ENCODE peak calls at places on chromosomes 7 and 10, in eight cellular contexts. G is GM06990; H is left ventricle myocardium superior; Z is HFFc6; O is effector CD4-positive, alpha-beta T cell; U is activated B cell treated with CpG ODN at 0.5 μM for 24 hours; F is activated T-helper 1 cell treated with anti-CD3 and anti-CD28 coated beads, Interleukin-2, amount 50 U/mL, for 16 hours; R is psoas muscle. M is an unnamed sample.
A peak's percentile ranks its signal among the peaks of the same experiment; 100 is the strongest.

GRCh38 chr7:918118-918425 is 36.4 kb downstream of the ADAP1 start:
- DNase-seq in R (peak; percentile 30), G (no peak), U (no peak), H (peak; percentile 15), F (no peak), O (no peak), Z (no peak), M (no peak)

GRCh38 chr7:116327751-116328150 is 117.4 kb downstream of the TES start:
- DNase-seq in H (no peak), O (no peak), U (no peak), Z (peak; percentile 92), R (no peak), G (no peak), F (no peak), M (no peak)

GRCh38 chr10:124236818-124237217 is 143.4 kb upstream of the CHST15 start:
- DNase-seq in G (no peak), Z (no peak), H (no peak), F (no peak), O (no peak), R (no peak), U (no peak), M (no peak)

GRCh38 chr10:17084989-17085725 is 44.5 kb downstream of the CUBN start:
- DNase-seq in G (no peak), O (no peak), F (no peak), H (peak; percentile 43), R (peak; percentile 60), Z (no peak), U (no peak), M (no peak)

GRCh38 chr10:6114758-6115410 is 26.1 kb downstream of the RBM17 start:
- DNase-seq in U (no peak), O (no peak), Z (peak; percentile 90), R (peak; percentile 54), F (no peak), G (no peak), H (no peak), M (no peak)

GRCh38 chr7:88546808-88547207 is 212.7 kb upstream of the ZNF804B start:
- DNase-seq in H (no peak), Z (no peak), U (no peak), R (no peak), G (no peak), F (no peak), O (peak; percentile 6), M (no peak)

GRCh38 chr10:92573091-92573797 is 649 bp downstream of the IDE start:
- DNase-seq in R (peak; percentile 59), G (no peak), Z (peak; percentile 56), U (no peak), O (peak; percentile 14), F (peak; percentile 19), H (no peak), M (peak; percentile 42)

GRCh38 chr10:72069751-72070501 is 18.4 kb downstream of the SPOCK2 start:
- DNase-seq in H (peak; percentile 20), G (no peak), U (no peak), F (no peak), R (peak; percentile 23), O (no peak), Z (no peak), M (no peak)

GRCh38 chr7:30931161-30931926 is 19.7 kb downstream of the AQP1 start:
- DNase-seq in G (no peak), R (peak; percentile 70), H (peak; percentile 70), O (no peak), Z (no peak), U (no peak), F (no peak), M (no peak)

GRCh38 chr7:63067897-63068585 is 930.6 kb upstream of the ZNF722 start:
- DNase-seq in F (no peak), R (no peak), U (no peak), O (no peak), G (no peak), H (peak; percentile 34), Z (no peak), M (no peak)

GRCh38 chr10:103734731-103735130 is 120.6 kb downstream of the SH3PXD2A start:
- DNase-seq in Z (no peak), R (no peak), U (no peak), O (no peak), F (no peak), G (no peak), H (no peak), M (no peak)

GRCh38 chr10:89362928-89363327 is 14.9 kb upstream of the IFIT1B start:
- DNase-seq in U (no peak), O (no peak), Z (no peak), G (no peak), F (no peak), H (no peak), R (no peak), M (no peak)

GRCh38 chr7:36639826-36640225 is 84.5 kb downstream of the AOAH start:
- DNase-seq in Z (no peak), H (no peak), U (no peak), O (no peak), G (no peak), R (no peak), F (no peak), M (no peak)

GRCh38 chr7:50497068-50497642 is 47.0 kb upstream of the FIGNL1 start:
- DNase-seq in O (no peak), H (no peak), R (no peak), F (no peak), G (no peak), Z (peak; percentile 6), U (no peak), M (peak; percentile 51)

GRCh38 chr10:35132727-35133126 is 6.1 kb downstream of the CREM start:
- DNase-seq in F (no peak), R (no peak), H (no peak), G (no peak), U (no peak), O (no peak), Z (no peak), M (no peak)

GRCh38 chr7:91657386-91658120 is 222.9 kb downstream of the MTERF1 start:
- DNase-seq in O (no peak), G (no peak), R (no peak), F (no peak), Z (peak; percentile 68), H (no peak), U (no peak), M (no peak)

GRCh38 chr10:62443866-62444265 is 69.7 kb downstream of the ZNF365 start:
- DNase-seq in R (no peak), H (no peak), Z (no peak), O (no peak), U (no peak), G (no peak), F (no peak), M (no peak)

GRCh38 chr10:93199221-93199681 is 125.6 kb downstream of the CYP26A1 start:
- DNase-seq in O (no peak), H (peak; percentile 76), U (no peak), G (no peak), Z (peak; percentile 30), F (no peak), R (peak; percentile 79), M (peak; percentile 74)

GRCh38 chr10:49311562-49312236 is 12.7 kb downstream of the C10orf71 start:
- DNase-seq in F (no peak), Z (no peak), O (no peak), H (no peak), U (no peak), G (no peak), R (peak; percentile 28), M (no peak)

GRCh38 chr7:43650457-43651052 is 67.6 kb downstream of the STK17A start:
- DNase-seq in F (no peak), R (no peak), G (peak; percentile 47), U (no peak), Z (peak; percentile 85), H (no peak), O (no peak), M (no peak)

GRCh38 chr10:129418826-129419225 is 48.2 kb upstream of the MGMT start:
- DNase-seq in R (no peak), U (no peak), O (no peak), H (no peak), F (no peak), G (no peak), Z (no peak), M (no peak)

GRCh38 chr10:52583341-52583740 is 189.2 kb downstream of the MBL2 start:
- DNase-seq in Z (no peak), F (no peak), O (no peak), H (no peak), U (no peak), R (no peak), G (no peak), M (no peak)